ENCODE peak calls at places on chromosomes 16 and 17, in nine cellular contexts. O is uterus; Z is NCI-H774; G is DMS53; K is CD8-positive, alpha-beta memory T cell; M is T follicular helper cell; A is dermis blood vessel endothelial cell; U is AG10803; C is psoas muscle. D is an unnamed sample.

GRCh38 chr16:87350681-87351319 is 32.8 kb downstream of the FBXO31 start:
- DNase-seq in A (no peak), M (no peak), G (no peak), U (peak; percentile 53), K (no peak), C (peak; percentile 80), O (no peak), Z (no peak), D (peak; percentile 14)

GRCh38 chr17:2282297-2282873 is 21.2 kb downstream of the SMG6 start:
- DNase-seq in K (no peak), C (peak; percentile 59), G (peak; percentile 77), U (peak; percentile 93), Z (no peak), M (no peak), A (peak; percentile 79), O (no peak), D (no peak)

GRCh38 chr17:73760186-73760758 is 116.0 kb upstream of the SDK2 start:
- DNase-seq in K (no peak), A (no peak), O (no peak), C (no peak), G (peak; percentile 90), Z (peak; percentile 66), U (no peak), M (no peak), D (no peak)

GRCh38 chr16:54938351-54939346 is 8.0 kb downstream of the IRX5 start:
- DNase-seq in U (no peak), Z (no peak), O (no peak), M (no peak), K (no peak), C (no peak), A (peak; percentile 45), G (no peak), D (no peak)

GRCh38 chr16:2001456-2002355 is 7.9 kb downstream of the ZNF598 start:
- DNase-seq in K (no peak), C (peak; percentile 52), M (no peak), U (no peak), G (no peak), O (no peak), A (no peak), Z (no peak), D (no peak)

GRCh38 chr17:80261159-80261894 is 675 bp downstream of the RNF213 start:
- DNase-seq in C (peak; percentile 74), K (peak; percentile 47), O (peak; percentile 59), G (peak; percentile 84), Z (peak; percentile 73), M (peak; percentile 64), A (peak; percentile 63), U (peak; percentile 62), D (peak; percentile 66)

GRCh38 chr17:320809-321385 is 31.7 kb downstream of the RPH3AL start:
- DNase-seq in A (no peak), U (no peak), O (no peak), G (no peak), Z (no peak), M (no peak), K (no peak), C (peak; percentile 60), D (no peak)

GRCh38 chr16:80477838-80478237 is 63.0 kb upstream of the DYNLRB2 start:
- DNase-seq in O (no peak), K (no peak), U (no peak), Z (no peak), C (no peak), G (no peak), M (no peak), A (no peak), D (no peak)

D was measured in heart right ventricle.